ENCODE peak calls at places on chromosomes 11 and 22, in nine cellular contexts. V is epithelial cell of esophagus, H is PC-9, S is bronchial epithelial cell, O is dorsolateral prefrontal cortex, E is foreskin fibroblast, U is astrocyte of the spinal cord, X is left ventricle myocardium inferior, T is cardiac muscle cell. Z is an unnamed sample.

GRCh38 chr11:47111318-47111804 is 65.3 kb downstream of the ARFGAP2 start:
- DNase-seq in U (no peak), H (no peak), X (no peak), V (no peak), E (no peak), S (no peak), T (no peak), O (no peak), Z (peak)

GRCh38 chr11:16788141-16789060 is 50.0 kb downstream of the C11orf58 start:
- DNase-seq in E (peak), V (peak), H (peak), X (peak), O (no peak), U (peak), S (peak), T (peak), Z (peak)

GRCh38 chr11:127037001-127037400 is 36.4 kb upstream of the KIRREL3 start:
- DNase-seq in S (no peak), E (no peak), U (no peak), O (no peak), H (no peak), V (no peak), T (peak), X (no peak), Z (no peak)

GRCh38 chr11:72618801-72619200 is 55.4 kb downstream of the PDE2A start:
- DNase-seq in X (no peak), E (no peak), U (no peak), O (no peak), S (no peak), T (no peak), V (no peak), H (no peak), Z (no peak)

GRCh38 chr11:78416285-78417174 is 1.1 kb downstream of the GAB2 start:
- DNase-seq in U (peak), V (peak), S (peak), X (peak), T (peak), O (peak), H (peak), E (peak), Z (no peak)

GRCh38 chr11:23079382-23079813 is 219.1 kb upstream of the CCDC179 start:
- DNase-seq in E (peak), V (no peak), H (no peak), X (no peak), S (no peak), T (no peak), U (peak), O (no peak), Z (no peak)

GRCh38 chr22:32378703-32379272 is 21.1 kb downstream of the RFPL3 start:
- DNase-seq in H (peak), X (no peak), U (peak), T (peak), E (peak), O (no peak), V (peak), S (peak), Z (no peak)

GRCh38 chr22:20587206-20587958 is 80.0 kb downstream of the MED15 start:
- DNase-seq in E (no peak), O (no peak), T (no peak), H (no peak), X (peak), U (no peak), S (no peak), V (no peak), Z (no peak)

GRCh38 chr11:99069831-99070444 is 49.2 kb downstream of the CNTN5 start:
- DNase-seq in E (no peak), X (no peak), O (peak), U (peak), H (no peak), S (peak), V (peak), T (peak), Z (peak)

GRCh38 chr11:109858152-109858551 is 235.0 kb upstream of the ZC3H12C start:
- DNase-seq in X (no peak), O (no peak), E (no peak), S (no peak), T (peak), H (no peak), V (no peak), U (no peak), Z (no peak)

GRCh38 chr11:3133456-3134217 is 31.5 kb downstream of the OSBPL5 start:
- DNase-seq in T (no peak), S (no peak), X (peak), O (peak), V (no peak), E (no peak), H (no peak), U (no peak), Z (no peak)

GRCh38 chr11:3132271-3132781 is 32.8 kb downstream of the OSBPL5 start:
- DNase-seq in O (peak), H (no peak), T (no peak), E (no peak), S (no peak), X (peak), V (no peak), U (no peak), Z (no peak)

GRCh38 chr11:3134218-3134621 is 30.9 kb downstream of the OSBPL5 start:
- DNase-seq in S (no peak), E (no peak), X (peak), H (no peak), V (no peak), O (peak), U (no peak), T (no peak), Z (no peak)

GRCh38 chr11:3131330-3131941 is 33.7 kb downstream of the OSBPL5 start:
- DNase-seq in H (no peak), T (no peak), O (no peak), E (no peak), V (no peak), X (no peak), S (no peak), U (no peak), Z (no peak)

DNA sequence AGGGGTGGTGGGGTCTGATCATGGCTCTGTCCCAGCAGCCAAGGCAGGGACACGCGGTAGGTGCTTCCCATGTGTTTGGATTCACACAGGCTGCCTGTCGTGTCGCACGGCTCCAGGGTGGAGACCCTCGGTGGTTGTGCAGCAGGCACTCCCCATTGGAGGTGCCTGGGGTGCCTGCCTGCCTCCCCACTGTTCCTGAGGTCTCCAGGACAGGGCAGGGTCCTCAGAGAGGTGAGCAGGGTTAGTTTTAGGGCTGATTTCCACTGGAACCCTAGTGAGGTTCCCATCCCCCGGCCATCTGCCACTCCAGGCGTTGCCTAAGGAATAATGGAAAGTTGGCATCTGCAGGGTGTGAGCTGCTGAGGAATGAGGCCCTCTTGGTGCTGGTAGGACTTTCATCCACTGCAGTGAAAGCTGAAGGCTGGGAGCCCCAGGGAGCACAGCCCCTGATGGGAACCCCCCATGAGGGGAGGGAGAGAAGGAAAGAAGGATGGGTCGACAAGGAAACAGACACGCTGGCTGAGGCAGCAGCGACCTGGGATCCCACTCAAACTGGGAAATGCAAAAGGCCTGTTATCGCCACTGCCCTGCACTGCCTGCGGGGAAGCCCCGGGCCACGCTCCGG is 32.2 kb downstream of the OSBPL5 start:
- DNase-seq in H (no peak), E (no peak), U (no peak), V (no peak), S (no peak), O (peak), T (no peak), X (peak), Z (no peak)
- TF ChIP-seq CTCF in H (no peak), E (no peak), U (no peak), V (no peak), S (no peak), O (no peak), T (no peak), X (no peak), Z (no peak)

GRCh38 chr11:58574851-58575250 is 805 bp downstream of the LPXN start:
- DNase-seq in X (no peak), H (no peak), T (no peak), O (no peak), V (peak), E (peak), S (peak), U (peak), Z (no peak)

GRCh38 chr11:58573451-58574104 is 2.1 kb downstream of the LPXN start:
- DNase-seq in H (peak), E (peak), V (peak), U (peak), O (no peak), X (peak), T (peak), S (peak), Z (peak)

GRCh38 chr11:58576792-58577440 is 1.3 kb upstream of the LPXN start:
- DNase-seq in H (peak), T (no peak), O (no peak), S (peak), X (no peak), U (peak), V (peak), E (peak), Z (no peak)

GRCh38 chr11:58577441-58578135 is 1.3 kb upstream of the ZFP91 start:
- DNase-seq in S (peak), T (peak), U (peak), H (peak), X (peak), E (peak), O (no peak), V (peak), Z (peak)

DNA sequence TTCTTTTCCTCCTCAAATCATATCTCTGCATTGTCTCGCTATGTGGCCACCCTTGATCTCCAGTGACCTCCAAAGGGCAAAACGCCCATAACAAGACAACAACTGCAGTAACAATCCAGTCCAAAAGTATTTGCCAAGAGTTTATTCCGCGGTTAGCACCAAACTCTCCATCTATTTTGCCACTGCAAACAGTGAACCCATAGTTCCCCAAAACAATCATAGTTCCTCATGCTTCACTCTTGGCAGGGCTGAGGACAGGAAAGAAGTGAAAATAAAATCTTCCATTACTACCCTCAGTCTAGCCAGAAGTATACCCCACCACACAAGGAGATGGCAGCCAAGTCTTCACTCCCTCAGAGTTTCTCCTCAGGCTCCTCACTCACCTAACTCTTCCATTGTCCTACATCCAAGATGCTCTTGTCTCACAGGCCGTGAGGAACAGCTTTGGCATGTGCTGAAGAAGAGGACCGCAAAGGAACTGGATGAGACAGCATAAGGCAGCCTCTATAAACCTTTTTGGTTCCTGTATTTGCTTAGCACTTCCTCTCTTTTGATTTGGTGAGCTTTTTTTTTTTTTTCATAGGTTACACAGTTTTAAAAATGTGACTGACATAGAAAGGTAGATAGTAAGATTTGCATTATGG is at the start of gene LPXN:
- DNase-seq in X (no peak), O (no peak), E (peak), H (no peak), V (peak), T (no peak), U (peak), S (peak), Z (peak)
- H3K4me3 ChIP-seq in X (peak), O (peak), E (peak), H (peak), V (no peak), T (no peak), U (no peak), S (no peak), Z (peak)

DNA sequence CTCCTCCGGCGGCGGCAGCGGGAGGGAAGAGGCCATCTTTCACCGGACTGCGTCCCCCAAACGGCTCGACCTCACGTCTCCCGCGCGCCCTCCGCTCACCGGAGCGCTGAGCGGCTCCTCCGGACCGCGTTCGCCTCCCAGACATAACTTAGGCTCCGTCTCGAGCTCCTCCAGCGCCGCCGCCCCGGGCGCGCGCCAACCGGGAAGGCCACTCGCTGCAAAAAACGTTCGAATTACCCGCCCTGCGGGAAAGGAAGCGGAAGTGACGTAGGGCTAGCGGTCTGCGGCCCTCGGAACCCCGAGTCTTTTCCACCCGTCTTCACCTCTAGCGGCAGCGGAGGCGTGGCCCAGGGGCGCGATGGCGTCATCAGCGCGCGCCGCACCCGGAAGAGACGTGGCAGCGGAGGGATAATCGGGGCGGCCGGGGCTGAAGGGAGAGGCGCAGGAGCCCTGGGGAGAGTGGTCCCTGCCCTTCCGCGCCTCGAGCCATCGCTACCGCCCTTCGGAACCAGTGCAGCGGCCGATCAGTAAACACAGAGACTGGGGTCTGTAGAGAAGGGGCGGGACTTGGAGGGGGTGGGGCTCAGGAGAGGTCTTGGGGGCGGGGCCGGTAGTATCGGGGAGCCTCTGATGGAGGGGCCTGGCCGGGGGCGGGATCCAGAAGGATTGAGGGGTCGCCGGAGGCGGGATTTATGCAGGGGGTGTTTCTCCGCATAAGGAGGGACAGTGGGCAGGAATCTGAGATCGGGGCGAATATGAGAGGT is at the start of the genes CDCA5 and ZFPL1:
- DNase-seq in X (peak), O (peak), H (peak), U (peak), S (peak), V (peak), T (peak), E (peak), Z (peak)
- TF ChIP-seq CTCF in X (no peak), O (no peak), H (no peak), U (no peak), S (no peak), V (no peak), T (no peak), E (no peak), Z (no peak)

GRCh38 chr11:19345519-19345847 is 104.7 kb upstream of the E2F8 start:
- DNase-seq in E (peak), S (no peak), V (no peak), U (no peak), H (no peak), T (peak), O (peak), X (no peak), Z (no peak)
- H3K4me3 ChIP-seq in E (peak), S (no peak), V (no peak), U (peak), H (no peak), T (peak), O (peak), X (peak), Z (peak)

DNA sequence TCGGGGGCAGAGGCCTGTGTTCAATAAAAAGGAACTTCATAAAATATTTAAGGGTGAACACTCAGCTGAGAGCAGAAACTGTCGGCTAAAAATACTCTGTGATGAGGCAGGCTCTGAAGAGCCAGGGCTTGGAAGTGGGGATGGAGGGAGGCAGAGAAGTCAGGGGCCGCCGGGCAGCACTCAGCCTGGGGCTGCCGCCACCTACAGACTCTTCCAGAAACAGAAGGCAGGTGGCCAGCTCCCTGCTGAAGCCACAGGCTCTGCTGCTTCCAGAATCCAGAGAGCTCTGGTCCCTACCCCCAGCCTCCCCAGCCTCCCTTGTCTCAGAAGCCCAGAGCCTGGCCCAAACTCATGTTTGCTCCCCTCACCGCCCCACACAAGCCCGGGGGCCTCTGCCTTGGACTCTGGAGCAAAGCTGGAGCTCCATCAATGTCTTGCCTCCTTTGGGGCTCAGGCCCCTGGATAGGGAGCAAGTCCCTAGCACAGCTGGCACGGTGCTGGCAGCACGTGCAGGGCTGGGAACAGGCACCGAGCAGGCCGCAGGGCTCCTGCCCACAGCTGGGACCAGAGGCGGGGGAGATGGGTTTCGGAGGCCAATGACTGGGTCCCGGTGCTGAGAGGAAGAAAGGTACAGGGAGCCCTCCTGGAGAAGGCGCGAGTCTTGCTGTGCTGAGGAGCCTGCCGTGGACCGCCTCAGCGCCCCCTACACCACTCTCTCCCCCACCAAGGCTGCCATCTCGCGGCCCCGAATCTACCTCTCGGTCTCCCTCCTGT is 8.2 kb downstream of the LRFN4 start:
- DNase-seq in T (peak), U (no peak), H (no peak), X (no peak), V (no peak), E (no peak), O (no peak), S (no peak), Z (no peak)
- TF ChIP-seq CTCF in T (no peak), U (peak), H (no peak), X (no peak), V (no peak), E (no peak), O (no peak), S (no peak), Z (no peak)